ENCODE peak calls at places on chromosome 10, in five cellular contexts. U is posterior cingulate gyrus; P is NCI-H524; M is NCI-H1092 treated with DMSO at 0.1 percent for 48 hours; K is CD4-positive, alpha-beta T cell. G is an unnamed sample.

GRCh38 chr10:131249957-131250347 is 61.6 kb downstream of the TCERG1L start:
- DNase-seq in U (no peak), P (no peak), M (no peak), K (no peak), G (no peak)

GRCh38 chr10:7162331-7162730 is 248.5 kb downstream of the SFMBT2 start:
- DNase-seq in U (no peak), P (no peak), M (no peak), K (no peak), G (no peak)

GRCh38 chr10:73589538-73590126 is 1.5 kb downstream of the USP54 start:
- DNase-seq in U (no peak), P (no peak), M (no peak), K (no peak), G (no peak)

GRCh38 chr10:114279886-114280644 is 41.0 kb downstream of the VWA2 start:
- DNase-seq in U (no peak), P (no peak), M (no peak), K (no peak), G (no peak)

GRCh38 chr10:129840196-129840590 is 123.9 kb downstream of the EBF3 start:
- DNase-seq in U (no peak), P (no peak), M (no peak), K (no peak), G (no peak)

GRCh38 chr10:49634053-49634660 is 20.3 kb downstream of the CHAT start:
- DNase-seq in U (no peak), P (no peak), M (no peak), K (no peak), G (no peak)

GRCh38 chr10:84088626-84089025 is 50.7 kb upstream of the GHITM start:
- DNase-seq in U (no peak), P (no peak), M (peak), K (no peak), G (no peak)

GRCh38 chr10:67976292-67977245 is 92.1 kb downstream of the SIRT1 start:
- DNase-seq in U (no peak), P (no peak), M (no peak), K (no peak), G (no peak)

GRCh38 chr10:93440591-93441012 is 41.5 kb downstream of the MYOF start:
- DNase-seq in U (no peak), P (no peak), M (no peak), K (no peak), G (no peak)

GRCh38 chr10:77664018-77664417 is 26.4 kb upstream of the KCNMA1 start:
- DNase-seq in U (no peak), P (no peak), M (no peak), K (no peak), G (no peak)

GRCh38 chr10:128080641-128081040 is 45.6 kb downstream of the MKI67 start:
- DNase-seq in U (no peak), P (peak), M (no peak), K (no peak), G (no peak)

GRCh38 chr10:21398549-21399345 is 126.7 kb downstream of the SKIDA1 start:
- DNase-seq in U (no peak), P (no peak), M (no peak), K (no peak), G (no peak)

GRCh38 chr10:26485150-26485941 is 47.2 kb downstream of the APBB1IP start:
- DNase-seq in U (no peak), P (no peak), M (no peak), K (no peak), G (no peak)

GRCh38 chr10:31630866-31631567 is 297.6 kb downstream of the ARHGAP12 start:
- DNase-seq in U (no peak), P (no peak), M (no peak), K (no peak), G (peak)

GRCh38 chr10:132382231-132382922 is 14.6 kb upstream of the PWWP2B start:
- DNase-seq in U (no peak), P (no peak), M (no peak), K (no peak), G (no peak)

GRCh38 chr10:65358565-65358964 is 1567.3 kb upstream of the LRRTM3 start:
- DNase-seq in U (no peak), P (peak), M (no peak), K (no peak), G (no peak)

GRCh38 chr10:82778908-82779307 is 903.9 kb downstream of the NRG3 start:
- DNase-seq in U (no peak), P (no peak), M (no peak), K (no peak), G (no peak)

GRCh38 chr10:90398551-90398950 is 459.3 kb downstream of the HTR7 start:
- DNase-seq in U (no peak), P (no peak), M (no peak), K (no peak), G (no peak)

GRCh38 chr10:68828833-68829232 is 1.5 kb downstream of the STOX1 start:
- DNase-seq in U (no peak), P (no peak), M (no peak), K (no peak), G (no peak)

GRCh38 chr10:117222552-117223412 is 18.1 kb upstream of the SLC18A2 start:
- DNase-seq in U (no peak), P (no peak), M (no peak), K (no peak), G (no peak)

GRCh38 chr10:117686606-117687005 is 144.1 kb downstream of the EMX2 start:
- DNase-seq in U (no peak), P (no peak), M (no peak), K (no peak), G (no peak)

GRCh38 chr10:2680802-2681201 is 386.5 kb upstream of the PFKP start:
- DNase-seq in U (no peak), P (no peak), M (no peak), K (no peak), G (no peak)

GRCh38 chr10:16520900-16521299 is 779 bp downstream of the C1QL3 start:
- DNase-seq in U (no peak), P (no peak), M (peak), K (no peak), G (no peak)

GRCh38 chr10:70508912-70509366 is 30.4 kb downstream of the PALD1 start:
- DNase-seq in U (no peak), P (peak), M (peak), K (no peak), G (no peak)

GRCh38 chr10:93066544-93066913 is 5.9 kb downstream of the CYP26C1 start:
- DNase-seq in U (no peak), P (no peak), M (no peak), K (no peak), G (no peak)

GRCh38 chr10:100748251-100749058 is 3.1 kb downstream of the PAX2 start:
- DNase-seq in U (no peak), P (no peak), M (no peak), K (no peak), G (no peak)

GRCh38 chr10:87763086-87763861 is 54.8 kb downstream of the ATAD1 start:
- DNase-seq in U (no peak), P (no peak), M (no peak), K (no peak), G (no peak)

GRCh38 chr10:120508393-120508792 is 51.4 kb downstream of the PLPP4 start:
- DNase-seq in U (no peak), P (no peak), M (no peak), K (no peak), G (no peak)

GRCh38 chr10:128064615-128065580 is 61.3 kb downstream of the MKI67 start:
- DNase-seq in U (peak), P (peak), M (no peak), K (no peak), G (peak)

GRCh38 chr10:95341716-95342130 is 50.9 kb upstream of the PDLIM1 start:
- DNase-seq in U (no peak), P (no peak), M (no peak), K (no peak), G (no peak)

GRCh38 chr10:13525683-13526082 is 3.1 kb downstream of the BEND7 start:
- DNase-seq in U (no peak), P (no peak), M (no peak), K (no peak), G (no peak)

GRCh38 chr10:101829561-101830315 is 11.5 kb upstream of the OGA start:
- DNase-seq in U (no peak), P (no peak), M (no peak), K (peak), G (no peak)

GRCh38 chr10:43976292-43976691 is 327.6 kb upstream of the ZNF32 start:
- DNase-seq in U (no peak), P (no peak), M (no peak), K (no peak), G (no peak)

GRCh38 chr10:73879296-73880173 is 5.2 kb upstream of the CAMK2G start:
- DNase-seq in U (peak), P (peak), M (peak), K (peak), G (no peak)

GRCh38 chr10:121598261-121599249 is at the start of gene FGFR2:
- DNase-seq in U (peak), P (no peak), M (peak), K (no peak), G (no peak)